ENCODE peak calls at places on chromosomes 11 and 22, in six cellular contexts. One of them, this sample, is unnamed. For H3K4me1 and H3K9me3, the result is how much of the 10 kb centered on the place peaks cover.

GRCh38 chr11:44570411-44571155 is 5.1 kb downstream of the CD82 start:
- DNase-seq in suprapubic skin: no peak
- DNase-seq in right lobe of liver: no peak
- DNase-seq in uterus: no peak
- DNase-seq in thoracic aorta: no peak
- DNase-seq in CD8-positive, alpha-beta memory T cell: no peak
- DNase-seq in this sample: no peak

GRCh38 chr11:88398372-88399140 is 61.0 kb upstream of the CTSC start:
- DNase-seq in suprapubic skin: no peak
- DNase-seq in right lobe of liver: no peak
- DNase-seq in uterus: no peak
- DNase-seq in thoracic aorta: no peak
- DNase-seq in CD8-positive, alpha-beta memory T cell: no peak
- DNase-seq in this sample: peak

GRCh38 chr22:39746600-39747262 is 146.8 kb downstream of the ENTHD1 start:
- DNase-seq in suprapubic skin: no peak
- DNase-seq in right lobe of liver: no peak
- DNase-seq in uterus: no peak
- DNase-seq in thoracic aorta: no peak
- DNase-seq in CD8-positive, alpha-beta memory T cell: no peak
- DNase-seq in this sample: no peak

GRCh38 chr11:110092577-110093406 is at the start of gene ZC3H12C:
- DNase-seq in suprapubic skin: peak
- DNase-seq in right lobe of liver: peak
- DNase-seq in uterus: peak
- DNase-seq in thoracic aorta: peak
- DNase-seq in CD8-positive, alpha-beta memory T cell: no peak
- DNase-seq in this sample: peak

GRCh38 chr11:91199866-91200265 is 977.0 kb upstream of the CHORDC1 start:
- DNase-seq in suprapubic skin: no peak
- DNase-seq in right lobe of liver: no peak
- DNase-seq in uterus: no peak
- DNase-seq in thoracic aorta: no peak
- DNase-seq in CD8-positive, alpha-beta memory T cell: no peak
- DNase-seq in this sample: no peak

GRCh38 chr11:9951714-9952275 is 287.9 kb downstream of the SWAP70 start:
- DNase-seq in suprapubic skin: no peak
- DNase-seq in right lobe of liver: no peak
- DNase-seq in uterus: peak
- DNase-seq in thoracic aorta: no peak
- DNase-seq in CD8-positive, alpha-beta memory T cell: no peak
- DNase-seq in this sample: no peak

GRCh38 chr11:57781529-57781943 is 19.9 kb downstream of the CTNND1 start:
- DNase-seq in suprapubic skin: no peak
- DNase-seq in right lobe of liver: no peak
- DNase-seq in uterus: no peak
- DNase-seq in thoracic aorta: no peak
- DNase-seq in CD8-positive, alpha-beta memory T cell: no peak
- DNase-seq in this sample: no peak

GRCh38 chr22:29306175-29306829 is at the start of gene GAS2L1:
- DNase-seq in suprapubic skin: no peak
- DNase-seq in right lobe of liver: peak
- DNase-seq in uterus: peak
- DNase-seq in thoracic aorta: no peak
- DNase-seq in CD8-positive, alpha-beta memory T cell: peak
- DNase-seq in this sample: peak

GRCh38 chr11:42319926-42320325 is 860.5 kb upstream of the LRRC4C start:
- DNase-seq in suprapubic skin: no peak
- DNase-seq in right lobe of liver: no peak
- DNase-seq in uterus: no peak
- DNase-seq in thoracic aorta: no peak
- DNase-seq in CD8-positive, alpha-beta memory T cell: no peak
- DNase-seq in this sample: no peak

GRCh38 chr22:32600184-32600583 is 125.6 kb downstream of the FBXO7 start:
- DNase-seq in suprapubic skin: no peak
- DNase-seq in right lobe of liver: no peak
- DNase-seq in uterus: no peak
- DNase-seq in thoracic aorta: no peak
- DNase-seq in CD8-positive, alpha-beta memory T cell: no peak
- DNase-seq in this sample: no peak

GRCh38 chr22:20025401-20026203 is 4.7 kb downstream of the TANGO2 start:
- DNase-seq in suprapubic skin: no peak
- DNase-seq in right lobe of liver: no peak
- DNase-seq in uterus: no peak
- DNase-seq in thoracic aorta: no peak
- DNase-seq in CD8-positive, alpha-beta memory T cell: no peak
- DNase-seq in this sample: no peak

GRCh38 chr11:133911169-133911568 is 45.6 kb downstream of the IGSF9B start:
- DNase-seq in suprapubic skin: no peak
- DNase-seq in right lobe of liver: no peak
- DNase-seq in uterus: no peak
- DNase-seq in thoracic aorta: no peak
- DNase-seq in CD8-positive, alpha-beta memory T cell: no peak
- DNase-seq in this sample: no peak

GRCh38 chr22:38733329-38734202 is 22.2 kb downstream of the SUN2 start:
- DNase-seq in suprapubic skin: no peak
- DNase-seq in right lobe of liver: peak
- DNase-seq in uterus: peak
- DNase-seq in thoracic aorta: no peak
- DNase-seq in CD8-positive, alpha-beta memory T cell: peak
- DNase-seq in this sample: no peak

GRCh38 chr11:69943066-69943465 is 123.8 kb upstream of the FGF3 start:
- DNase-seq in suprapubic skin: no peak
- DNase-seq in right lobe of liver: no peak
- DNase-seq in uterus: no peak
- DNase-seq in thoracic aorta: no peak
- DNase-seq in CD8-positive, alpha-beta memory T cell: no peak
- DNase-seq in this sample: peak

GRCh38 chr22:38861170-38861874 is 10.7 kb downstream of the CBX6 start:
- DNase-seq in suprapubic skin: no peak
- DNase-seq in right lobe of liver: no peak
- DNase-seq in uterus: no peak
- DNase-seq in thoracic aorta: no peak
- DNase-seq in CD8-positive, alpha-beta memory T cell: no peak
- DNase-seq in this sample: no peak

GRCh38 chr11:75576445-75577049 is 14.5 kb downstream of the SERPINH1 start:
- DNase-seq in suprapubic skin: no peak
- DNase-seq in right lobe of liver: no peak
- DNase-seq in uterus: no peak
- DNase-seq in thoracic aorta: no peak
- DNase-seq in CD8-positive, alpha-beta memory T cell: no peak
- DNase-seq in this sample: peak

GRCh38 chr22:37604875-37605274 is 3.8 kb upstream of the GGA1 start:
- DNase-seq in suprapubic skin: no peak
- DNase-seq in right lobe of liver: no peak
- DNase-seq in uterus: no peak
- DNase-seq in thoracic aorta: no peak
- DNase-seq in CD8-positive, alpha-beta memory T cell: peak
- DNase-seq in this sample: no peak

GRCh38 chr22:37599161-37599560 is 9.5 kb upstream of the GGA1 start:
- DNase-seq in suprapubic skin: no peak
- DNase-seq in right lobe of liver: no peak
- DNase-seq in uterus: no peak
- DNase-seq in thoracic aorta: no peak
- DNase-seq in CD8-positive, alpha-beta memory T cell: no peak
- DNase-seq in this sample: no peak

GRCh38 chr22:37601203-37601539 is 7.5 kb upstream of the GGA1 start:
- DNase-seq in suprapubic skin: no peak
- DNase-seq in right lobe of liver: no peak
- DNase-seq in uterus: no peak
- DNase-seq in thoracic aorta: no peak
- DNase-seq in CD8-positive, alpha-beta memory T cell: no peak
- DNase-seq in this sample: no peak

GRCh38 chr22:37604074-37604473 is 4.6 kb upstream of the GGA1 start:
- DNase-seq in suprapubic skin: no peak
- DNase-seq in right lobe of liver: no peak
- DNase-seq in uterus: no peak
- DNase-seq in thoracic aorta: no peak
- DNase-seq in CD8-positive, alpha-beta memory T cell: no peak
- DNase-seq in this sample: no peak

DNA sequence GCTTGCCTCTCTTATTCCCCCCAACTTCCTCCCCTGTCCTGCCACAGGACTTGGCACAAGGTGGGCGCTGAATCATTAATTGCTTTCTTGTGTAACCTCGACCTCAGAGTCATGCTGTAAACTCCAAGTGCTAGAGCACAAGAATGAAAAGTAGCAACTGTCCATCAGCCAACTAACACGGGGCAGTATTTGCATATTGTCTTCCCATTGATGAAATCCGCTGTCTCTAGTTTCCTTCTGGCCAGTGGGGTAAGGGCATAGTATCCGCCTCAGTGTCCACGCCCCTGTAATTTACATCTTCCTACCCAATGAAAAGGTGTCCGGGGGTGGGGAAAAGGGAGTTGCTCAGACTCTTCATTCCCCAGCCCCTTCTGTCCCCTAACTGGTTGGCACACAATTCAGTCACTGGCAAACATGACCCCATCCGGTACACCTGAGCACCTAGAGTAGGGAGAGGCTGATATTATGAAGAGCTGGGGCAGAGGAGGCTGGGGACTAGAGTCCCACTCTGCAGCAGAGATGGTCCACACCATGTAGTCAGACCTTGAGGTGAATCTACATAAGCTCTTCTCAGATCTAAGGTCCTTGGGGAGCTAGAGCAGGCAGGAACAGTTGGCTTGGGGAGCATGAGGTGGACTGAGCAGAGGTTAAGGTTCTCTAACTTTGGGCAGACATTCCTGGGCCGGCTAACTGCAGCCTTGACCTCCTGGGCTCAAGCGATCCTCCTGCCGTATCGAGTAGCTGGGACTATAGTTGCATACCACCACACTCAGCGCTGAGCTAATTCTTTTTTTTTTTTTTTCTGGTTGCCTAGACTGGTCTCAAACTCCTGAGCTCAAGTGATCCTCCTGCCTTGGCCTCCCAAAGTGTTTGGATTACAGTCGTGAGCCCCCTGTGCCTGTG is 6.8 kb upstream of the GGA1 start:
- DNase-seq in suprapubic skin: no peak
- DNase-seq in right lobe of liver: peak
- DNase-seq in uterus: no peak
- DNase-seq in thoracic aorta: no peak
- DNase-seq in CD8-positive, alpha-beta memory T cell: no peak
- DNase-seq in this sample: no peak
- H3K4me3 ChIP-seq in suprapubic skin: no peak
- H3K4me3 ChIP-seq in right lobe of liver: no peak
- H3K4me3 ChIP-seq in uterus: no peak
- H3K4me3 ChIP-seq in thoracic aorta: no peak
- H3K4me3 ChIP-seq in CD8-positive, alpha-beta memory T cell: no peak
- H3K4me3 ChIP-seq in this sample: no peak

DNA sequence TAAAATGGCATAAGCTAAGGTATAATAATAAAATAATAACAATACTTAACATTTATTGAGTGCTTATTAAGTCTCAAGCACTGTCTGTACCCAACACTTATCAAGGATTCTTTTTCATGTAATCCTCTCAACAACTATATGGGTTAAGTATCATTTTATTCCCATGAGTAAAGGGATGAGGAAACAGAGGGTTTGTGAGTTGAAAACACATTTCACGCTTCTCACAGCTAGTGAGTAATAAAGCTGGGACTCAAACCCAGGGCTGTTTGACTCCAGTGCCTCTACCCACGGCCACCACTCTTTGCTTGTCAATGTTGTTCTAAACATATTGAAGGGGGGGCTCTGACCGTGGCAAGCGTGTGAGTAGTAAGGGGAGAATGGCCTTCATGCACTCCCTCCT is 8.7 kb downstream of the CD3E start:
- DNase-seq in suprapubic skin: no peak
- DNase-seq in right lobe of liver: no peak
- DNase-seq in uterus: no peak
- DNase-seq in thoracic aorta: no peak
- DNase-seq in CD8-positive, alpha-beta memory T cell: no peak
- DNase-seq in this sample: no peak
- H3K4me1 ChIP-seq in suprapubic skin: under half
- H3K4me1 ChIP-seq in right lobe of liver: under half
- H3K4me1 ChIP-seq in uterus: under half
- H3K4me1 ChIP-seq in thoracic aorta: under half
- H3K4me1 ChIP-seq in CD8-positive, alpha-beta memory T cell: half or more
- H3K4me1 ChIP-seq in this sample: under half

GRCh38 chr22:47687776-47688175 is 925.3 kb downstream of the TBC1D22A start:
- DNase-seq in suprapubic skin: no peak
- DNase-seq in right lobe of liver: no peak
- DNase-seq in uterus: no peak
- DNase-seq in thoracic aorta: no peak
- DNase-seq in CD8-positive, alpha-beta memory T cell: no peak
- DNase-seq in this sample: no peak

GRCh38 chr22:47691152-47691895 is 928.9 kb downstream of the TBC1D22A start:
- DNase-seq in suprapubic skin: no peak
- DNase-seq in right lobe of liver: no peak
- DNase-seq in uterus: no peak
- DNase-seq in thoracic aorta: no peak
- DNase-seq in CD8-positive, alpha-beta memory T cell: no peak
- DNase-seq in this sample: no peak

GRCh38 chr22:47692811-47693210 is 930.4 kb downstream of the TBC1D22A start:
- DNase-seq in suprapubic skin: no peak
- DNase-seq in right lobe of liver: no peak
- DNase-seq in uterus: no peak
- DNase-seq in thoracic aorta: no peak
- DNase-seq in CD8-positive, alpha-beta memory T cell: no peak
- DNase-seq in this sample: peak

GRCh38 chr22:47690166-47690565 is 927.7 kb downstream of the TBC1D22A start:
- DNase-seq in suprapubic skin: no peak
- DNase-seq in right lobe of liver: no peak
- DNase-seq in uterus: no peak
- DNase-seq in thoracic aorta: no peak
- DNase-seq in CD8-positive, alpha-beta memory T cell: no peak
- DNase-seq in this sample: no peak

DNA sequence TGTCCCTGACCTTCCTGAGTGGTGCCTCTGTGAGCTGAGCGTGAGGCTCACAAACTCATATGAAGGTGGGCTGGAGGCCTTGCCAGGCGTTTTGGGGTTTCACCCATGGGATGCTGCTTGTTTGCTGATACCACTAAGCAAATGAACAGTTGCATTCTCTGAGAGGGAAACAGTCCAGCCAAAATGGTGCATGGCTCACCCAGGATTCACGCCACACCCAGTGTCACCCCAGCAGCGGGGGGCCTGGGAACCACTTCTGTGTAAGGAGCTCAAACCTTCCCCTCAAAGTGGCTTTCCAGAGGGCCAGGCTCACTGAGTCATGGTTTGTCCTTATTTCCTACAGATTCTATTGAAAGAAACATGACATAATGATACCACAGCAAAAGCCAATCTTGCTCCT is 928.1 kb downstream of the TBC1D22A start:
- DNase-seq in suprapubic skin: no peak
- DNase-seq in right lobe of liver: no peak
- DNase-seq in uterus: no peak
- DNase-seq in thoracic aorta: no peak
- DNase-seq in CD8-positive, alpha-beta memory T cell: no peak
- DNase-seq in this sample: peak
- H3K9me3 ChIP-seq in suprapubic skin: under half
- H3K9me3 ChIP-seq in right lobe of liver: under half
- H3K9me3 ChIP-seq in uterus: under half
- H3K9me3 ChIP-seq in thoracic aorta: under half
- H3K9me3 ChIP-seq in CD8-positive, alpha-beta memory T cell: under half
- H3K9me3 ChIP-seq in this sample: under half

DNA sequence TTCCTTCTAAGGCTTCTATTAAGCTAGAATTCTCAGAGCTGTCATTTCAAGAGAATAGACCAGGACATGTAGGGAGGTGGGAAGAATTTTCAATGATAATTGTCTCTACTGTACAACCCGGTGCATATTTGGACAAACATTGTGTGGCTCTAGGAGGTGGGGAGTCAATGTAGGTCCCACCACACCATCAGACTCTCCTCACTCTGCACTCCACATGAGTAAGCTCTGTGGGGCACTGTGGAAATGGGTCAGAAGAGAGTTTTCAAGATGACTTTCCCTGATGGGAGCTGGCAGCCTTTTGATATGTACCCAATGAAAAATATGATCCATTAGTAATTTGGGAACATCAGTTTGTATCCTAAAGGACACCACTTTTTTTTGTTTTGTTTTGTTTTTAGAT is 33.2 kb downstream of the OR2AG2 start:
- DNase-seq in suprapubic skin: no peak
- DNase-seq in right lobe of liver: no peak
- DNase-seq in uterus: no peak
- DNase-seq in thoracic aorta: no peak
- DNase-seq in CD8-positive, alpha-beta memory T cell: no peak
- DNase-seq in this sample: no peak
- H3K4me3 ChIP-seq in suprapubic skin: no peak
- H3K4me3 ChIP-seq in right lobe of liver: no peak
- H3K4me3 ChIP-seq in uterus: no peak
- H3K4me3 ChIP-seq in thoracic aorta: no peak
- H3K4me3 ChIP-seq in CD8-positive, alpha-beta memory T cell: no peak
- H3K4me3 ChIP-seq in this sample: no peak

This sample was measured in SJSA1.